ENCODE peak calls at places on chromosomes 11 and 22, in five cellular contexts. Q is H7, R is mesendoderm, V is right lobe of liver, I is neuronal stem cell. K is an unnamed sample.
A peak's percentile ranks its signal among the peaks of the same experiment; 100 is the strongest.

GRCh38 chr11:117827521-117828511 is 3.3 kb upstream of the FXYD2 start:
- DNase-seq in I (no peak), Q (peak; percentile 42), R (no peak), V (peak; percentile 40), K (peak; percentile 30)

GRCh38 chr11:60699282-60699681 is at the start of gene MS4A8:
- DNase-seq in V (no peak), I (no peak), Q (no peak), R (no peak), K (no peak)

GRCh38 chr11:113085446-113085845 is 124.2 kb downstream of the NCAM1 start:
- DNase-seq in I (no peak), Q (no peak), R (no peak), V (no peak), K (no peak)

GRCh38 chr11:130560000-130560852 is 111.8 kb downstream of the ADAMTS15 start:
- DNase-seq in I (no peak), Q (no peak), R (peak; percentile 79), V (no peak), K (peak; percentile 24)

GRCh38 chr11:12503886-12504285 is 126.5 kb downstream of the PARVA start:
- DNase-seq in Q (no peak), I (no peak), V (no peak), R (no peak), K (no peak)

GRCh38 chr11:118998822-118999221 is 884 bp downstream of the CENATAC start:
- DNase-seq in I (no peak), V (no peak), R (peak; percentile 93), Q (peak; percentile 77), K (no peak)

GRCh38 chr11:859394-860131 is 16.9 kb downstream of the TSPAN4 start:
- DNase-seq in V (no peak), I (no peak), Q (peak; percentile 74), R (no peak), K (peak; percentile 83)

GRCh38 chr11:130909650-130910049 is 6.6 kb downstream of the SNX19 start:
- DNase-seq in Q (no peak), R (no peak), V (no peak), I (no peak), K (no peak)

GRCh38 chr22:27215826-27216320 is 558.5 kb downstream of the MIAT start:
- DNase-seq in I (no peak), V (no peak), Q (no peak), R (no peak), K (no peak)

GRCh38 chr11:64208086-64208795 is 1.7 kb downstream of the FERMT3 start:
- DNase-seq in Q (peak; percentile 60), V (no peak), I (no peak), R (no peak), K (no peak)

GRCh38 chr11:83655996-83656395 is 369.8 kb upstream of the CCDC90B start:
- DNase-seq in R (no peak), V (no peak), I (no peak), Q (no peak), K (no peak)

GRCh38 chr11:9362393-9362863 is 22.0 kb upstream of the IPO7 start:
- DNase-seq in Q (peak; percentile 36), R (peak; percentile 71), I (no peak), V (no peak), K (no peak)

GRCh38 chr11:66183581-66184048 is 84.8 kb upstream of the RAB1B start:
- DNase-seq in Q (no peak), I (no peak), V (no peak), R (peak; percentile 88), K (no peak)

GRCh38 chr22:44698531-44699421 is 3.2 kb upstream of the PRR5 start:
- DNase-seq in R (peak; percentile 91), Q (peak; percentile 78), I (peak; percentile 52), V (no peak), K (peak; percentile 42)

GRCh38 chr22:43520632-43521039 is 108.8 kb downstream of the MPPED1 start:
- DNase-seq in I (no peak), R (no peak), V (no peak), Q (no peak), K (no peak)

GRCh38 chr22:42933783-42934144 is 76.7 kb upstream of the ARFGAP3 start:
- DNase-seq in V (no peak), I (no peak), R (no peak), Q (no peak), K (no peak)

GRCh38 chr11:10657308-10658271 is 36.0 kb downstream of the IRAG1 start:
- DNase-seq in Q (no peak), V (no peak), R (no peak), I (no peak), K (no peak)

GRCh38 chr11:15852179-15852578 is 504.2 kb downstream of the SOX6 start:
- DNase-seq in Q (peak; percentile 32), R (peak; percentile 55), I (no peak), V (peak; percentile 50), K (no peak)

GRCh38 chr22:28903080-28903479 is 19.7 kb downstream of the ZNRF3 start:
- DNase-seq in Q (no peak), V (peak; percentile 50), R (no peak), I (no peak), K (no peak)

GRCh38 chr11:10002221-10002620 is 291.8 kb downstream of the SBF2 start:
- DNase-seq in R (no peak), I (no peak), Q (no peak), V (no peak), K (no peak)

GRCh38 chr11:75352417-75353206 is 1.2 kb upstream of the ARRB1 start:
- DNase-seq in I (no peak), V (no peak), R (no peak), Q (no peak), K (no peak)
- H3K4me3 ChIP-seq in I (peak overlapping the region; percentile 54), V (peak overlapping the region; percentile 75), R (no peak overlapping the region), Q (peak overlapping the region; percentile 85), K (peak overlapping the region; percentile 68)

DNA sequence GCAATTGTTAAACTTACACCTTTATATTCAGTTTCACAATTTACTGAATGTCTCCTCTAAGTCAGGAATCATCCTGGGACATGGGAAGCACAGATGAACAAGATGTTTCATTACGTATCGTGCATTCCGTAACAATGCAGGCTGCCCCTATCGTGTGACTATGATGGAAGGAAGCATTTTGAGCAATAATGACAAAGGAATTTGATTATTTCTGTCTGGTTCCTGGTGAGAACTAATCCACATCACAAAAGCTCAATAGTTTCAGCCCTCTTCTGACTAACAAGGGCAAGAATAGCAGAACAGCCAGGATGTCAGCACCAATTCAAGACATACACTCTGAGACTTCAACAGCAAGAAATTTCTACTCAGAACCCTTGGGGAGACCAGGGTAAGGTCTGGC is 14.5 kb downstream of the PISD start:
- DNase-seq in V (no peak), I (no peak), Q (peak; percentile 17), R (no peak), K (no peak)
- H3K4me3 ChIP-seq in V (no peak overlapping the region), I (no peak overlapping the region), Q (no peak overlapping the region), R (no peak overlapping the region), K (no peak overlapping the region)

GRCh38 chr11:68014157-68014965 is 4.2 kb downstream of the ALDH3B1 start:
- DNase-seq in R (no peak), I (no peak), V (no peak), Q (no peak), K (peak; percentile 83)

GRCh38 chr11:68012044-68012842 is 2.1 kb downstream of the ALDH3B1 start:
- DNase-seq in Q (no peak), I (no peak), R (no peak), V (no peak), K (peak; percentile 53)

GRCh38 chr11:68014966-68015447 is 4.9 kb downstream of the ALDH3B1 start:
- DNase-seq in Q (no peak), R (no peak), I (no peak), V (no peak), K (no peak)

GRCh38 chr11:68012843-68013610 is 2.9 kb downstream of the ALDH3B1 start:
- DNase-seq in Q (no peak), R (peak; percentile 66), V (no peak), I (no peak), K (peak; percentile 38)

DNA sequence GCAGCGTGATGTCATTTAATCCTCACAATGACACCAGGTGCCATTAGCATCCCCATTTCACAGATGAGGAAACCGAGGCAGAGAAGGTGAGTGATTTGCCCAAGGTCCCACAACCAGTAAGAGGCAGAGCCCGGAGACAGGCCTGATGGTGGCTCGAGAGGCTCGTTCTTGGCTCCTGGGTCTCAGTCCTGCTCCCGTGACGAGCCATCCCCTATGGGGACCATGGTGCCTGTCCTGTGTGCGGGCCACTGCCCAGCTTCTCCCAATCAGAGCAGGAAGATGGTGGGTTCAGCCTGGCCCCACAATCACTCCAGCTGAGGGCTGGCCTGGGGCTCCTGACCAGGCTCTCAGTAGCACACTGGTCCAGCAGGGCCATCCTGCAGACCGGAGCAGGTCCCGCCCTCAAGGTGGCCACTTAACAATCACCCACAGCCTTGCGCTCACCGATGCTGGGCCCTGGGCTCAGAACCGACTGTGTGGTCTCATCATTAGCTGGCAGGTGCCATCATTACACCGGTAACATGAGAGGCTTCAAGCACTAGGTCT is 3.6 kb downstream of the ALDH3B1 start:
- DNase-seq in R (no peak), V (no peak), Q (no peak), I (no peak), K (no peak)
- H3K4me3 ChIP-seq in R (no peak overlapping the region), V (no peak overlapping the region), Q (no peak overlapping the region), I (no peak overlapping the region), K (no peak overlapping the region)

DNA sequence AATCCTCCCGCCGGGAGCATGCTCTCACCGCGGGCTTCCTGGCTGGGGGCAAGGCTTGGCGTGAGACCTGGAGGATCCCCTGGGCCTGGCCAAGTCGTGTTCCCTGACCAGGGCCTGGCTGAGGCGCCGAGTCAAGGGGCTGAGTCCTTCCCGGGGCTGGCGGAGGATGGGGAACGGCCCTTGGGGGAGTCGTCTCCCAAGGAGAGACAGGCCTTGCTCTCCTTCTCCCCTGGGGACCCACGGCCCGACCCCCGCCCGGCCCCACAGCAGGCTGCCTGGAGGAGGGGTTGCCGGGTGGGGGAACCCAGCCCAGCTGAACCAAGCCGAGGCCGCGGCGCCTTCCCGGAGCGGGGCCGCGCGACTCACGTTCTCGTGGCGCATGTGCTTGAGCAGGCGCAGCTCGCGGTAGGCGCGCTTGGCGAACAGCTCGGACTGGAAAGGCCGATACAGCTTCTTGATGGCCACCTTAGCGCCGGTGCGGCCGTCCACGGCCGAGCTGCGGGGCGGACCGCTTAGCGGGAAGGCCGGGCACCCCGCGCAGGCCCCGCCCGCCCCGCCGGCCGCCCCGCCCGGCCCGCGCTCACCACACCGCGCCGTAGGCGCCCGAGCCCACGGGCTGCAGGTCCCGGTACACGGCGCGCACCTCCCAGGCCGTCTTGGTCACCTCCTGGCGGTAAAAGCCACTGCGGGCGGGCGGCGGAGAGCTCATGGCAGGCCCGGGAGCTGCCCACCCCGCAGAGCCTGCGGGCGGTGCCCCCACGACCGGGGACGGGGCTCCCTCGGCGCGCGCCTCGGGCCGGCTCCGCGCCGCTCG is 475 bp downstream of the MAPK12 start:
- DNase-seq in V (no peak), Q (peak; percentile 87), R (no peak), I (no peak), K (no peak)
- H3K4me3 ChIP-seq in V (peak overlapping the region; percentile 37), Q (peak overlapping the region; percentile 62), R (peak overlapping the region; percentile 55), I (peak overlapping the region; percentile 90), K (no peak overlapping the region)

GRCh38 chr11:41978951-41979350 is 519.5 kb upstream of the LRRC4C start:
- DNase-seq in Q (no peak), R (no peak), V (no peak), I (no peak), K (no peak)
- H3K4me3 ChIP-seq in Q (no peak overlapping the region), R (no peak overlapping the region), V (no peak overlapping the region), I (no peak overlapping the region), K (no peak overlapping the region)

DNA sequence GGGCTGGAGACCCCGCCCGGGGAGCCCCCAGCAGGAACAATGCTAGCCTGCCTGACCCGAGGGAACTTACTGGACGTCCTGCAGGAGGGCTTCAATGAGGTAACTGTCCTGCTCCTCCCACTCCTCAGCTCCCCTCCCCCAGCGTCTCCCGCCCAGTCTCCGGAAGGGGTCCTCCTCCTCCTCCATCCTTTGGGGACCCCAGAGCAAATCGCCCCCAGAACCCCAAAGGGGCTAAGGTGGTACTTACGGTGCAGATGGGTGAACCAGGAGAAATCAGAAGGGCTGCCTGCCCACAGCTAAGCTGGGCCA is 272 bp downstream of the DIXDC1 start:
- DNase-seq in Q (no peak), V (no peak), I (no peak), R (no peak), K (no peak)
- H3K4me3 ChIP-seq in Q (peak overlapping the region; percentile 65), V (peak overlapping the region; percentile 71), I (peak overlapping the region; percentile 54), R (peak overlapping the region; percentile 38), K (peak overlapping the region; percentile 27)

K was measured in mucosa of descending colon.